ENCODE peak calls at places on chromosome 18, in five cellular contexts. C is RKO, O is HS-27A, R is NCI-H1092 treated with DMSO at 0.1 percent for 48 hours, P is BE2C. I is an unnamed sample.

GRCh38 chr18:3593381-3593903 is 143.5 kb downstream of the TGIF1 start:
- DNase-seq in O (peak; percentile 64), C (peak; percentile 84), R (peak; percentile 55), P (peak; percentile 55), I (peak; percentile 73)

GRCh38 chr18:45556217-45556616 is 59.1 kb upstream of the SLC14A2 start:
- DNase-seq in R (no peak), O (no peak), C (no peak), P (no peak), I (no peak)

GRCh38 chr18:6653880-6654279 is 75.6 kb upstream of the ARHGAP28 start:
- DNase-seq in P (no peak), C (no peak), R (no peak), O (no peak), I (no peak)

GRCh38 chr18:59961086-59961485 is 61.3 kb downstream of the PMAIP1 start:
- DNase-seq in C (no peak), P (no peak), R (no peak), O (no peak), I (no peak)

GRCh38 chr18:72013512-72013911 is 530.6 kb downstream of the CBLN2 start:
- DNase-seq in P (no peak), R (no peak), C (no peak), O (no peak), I (no peak)

GRCh38 chr18:22238681-22239080 is 69.3 kb downstream of the GATA6 start:
- DNase-seq in R (no peak), P (no peak), C (no peak), O (no peak), I (no peak)

GRCh38 chr18:3180325-3180724 is 39.4 kb downstream of the MYOM1 start:
- DNase-seq in O (peak; percentile 50), R (no peak), P (no peak), C (no peak), I (peak; percentile 3)

GRCh38 chr18:22182884-22183610 is 13.7 kb downstream of the GATA6 start:
- DNase-seq in O (no peak), C (no peak), P (no peak), R (no peak), I (no peak)

GRCh38 chr18:22171839-22172582 is 2.6 kb downstream of the GATA6 start:
- DNase-seq in R (no peak), O (no peak), C (no peak), P (peak; percentile 15), I (no peak)

GRCh38 chr18:43786893-43787292 is 509.6 kb upstream of the SYT4 start:
- DNase-seq in P (no peak), C (no peak), O (no peak), R (no peak), I (no peak)

GRCh38 chr18:63848159-63848558 is 39.3 kb upstream of the SERPINB2 start:
- DNase-seq in R (peak; percentile 43), O (no peak), P (peak; percentile 4), C (peak; percentile 70), I (peak; percentile 72)

GRCh38 chr18:48375150-48375790 is 33.9 kb downstream of the ZBTB7C start:
- DNase-seq in R (no peak), P (no peak), O (no peak), C (no peak), I (no peak)

I was measured in HFFc6.